ENCODE peak calls at places on chromosomes 11 and 22, in four cellular contexts. P is T-cell, T is caudate nucleus, L is ureter. J is an unnamed sample.

GRCh38 chr11:40514124-40514523 is 945.3 kb downstream of the LRRC4C start:
- DNase-seq in P (no peak), T (no peak), L (no peak), J (no peak)

GRCh38 chr11:73957654-73958361 is 7.0 kb downstream of the DNAJB13 start:
- DNase-seq in P (no peak), T (no peak), L (no peak), J (no peak)

GRCh38 chr11:91489989-91490388 is 734.6 kb upstream of the FAT3 start:
- DNase-seq in P (no peak), T (no peak), L (no peak), J (no peak)

GRCh38 chr11:13207665-13208594 is 69.7 kb upstream of the BMAL1 start:
- DNase-seq in P (no peak), T (no peak), L (no peak), J (peak)

GRCh38 chr11:68643576-68643975 is 40.8 kb upstream of the GAL start:
- DNase-seq in P (no peak), T (no peak), L (no peak), J (no peak)

GRCh38 chr11:65425105-65425970 is 2.7 kb downstream of the NEAT1 start:
- DNase-seq in P (peak), T (no peak), L (no peak), J (no peak)

GRCh38 chr11:125168875-125169537 is 4.5 kb downstream of the PKNOX2 start:
- DNase-seq in P (no peak), T (no peak), L (no peak), J (no peak)

GRCh38 chr11:55895216-55895615 is 12.1 kb downstream of the TRIM51 start:
- DNase-seq in P (no peak), T (no peak), L (no peak), J (no peak)

GRCh38 chr11:107331728-107332127 is 125.9 kb downstream of the CWF19L2 start:
- DNase-seq in P (no peak), T (no peak), L (no peak), J (no peak)

GRCh38 chr11:108568183-108568858 is 25.2 kb downstream of the EXPH5 start:
- DNase-seq in P (no peak), T (no peak), L (no peak), J (no peak)

GRCh38 chr11:200224-201003 is 6.8 kb downstream of the BET1L start:
- DNase-seq in P (no peak), T (no peak), L (no peak), J (no peak)

GRCh38 chr11:68127791-68128681 is 6.8 kb upstream of the CHKA start:
- DNase-seq in P (no peak), T (peak), L (peak), J (peak)

GRCh38 chr22:24550028-24550901 is 4.7 kb downstream of the GUCD1 start:
- DNase-seq in P (no peak), T (no peak), L (no peak), J (no peak)

GRCh38 chr22:32237905-32238304 is 17.2 kb downstream of the SLC5A4 start:
- DNase-seq in P (no peak), T (no peak), L (no peak), J (no peak)

GRCh38 chr22:19873960-19874306 is 19.3 kb upstream of the GNB1L start:
- DNase-seq in P (no peak), T (no peak), L (no peak), J (no peak)

GRCh38 chr22:19492504-19493174 is 12.9 kb downstream of the CDC45 start:
- DNase-seq in P (no peak), T (no peak), L (no peak), J (no peak)

GRCh38 chr11:5922749-5923426 is 19.2 kb upstream of the OR56A3 start:
- DNase-seq in P (no peak), T (no peak), L (no peak), J (no peak)

GRCh38 chr22:36086170-36086490 is 57.5 kb upstream of the RBFOX2 start:
- DNase-seq in P (no peak), T (no peak), L (no peak), J (no peak)

GRCh38 chr11:6667733-6668374 is 12.2 kb upstream of the DCHS1 start:
- DNase-seq in P (no peak), T (no peak), L (no peak), J (no peak)

GRCh38 chr11:19642185-19642591 is 70.4 kb upstream of the NAV2 start:
- DNase-seq in P (no peak), T (no peak), L (no peak), J (no peak)

GRCh38 chr11:47616726-47617416 is 22.7 kb upstream of the C1QTNF4 start:
- DNase-seq in P (no peak), T (peak), L (peak), J (no peak)

GRCh38 chr11:45676522-45677095 is 11.2 kb upstream of the CHST1 start:
- DNase-seq in P (no peak), T (no peak), L (no peak), J (no peak)

GRCh38 chr11:111010391-111011354 is 234.9 kb upstream of the POU2AF2 start:
- DNase-seq in P (no peak), T (no peak), L (no peak), J (no peak)

GRCh38 chr11:126498281-126498680 is 142.8 kb downstream of the ST3GAL4 start:
- DNase-seq in P (no peak), T (no peak), L (no peak), J (no peak)

GRCh38 chr22:50577987-50578775 is at the start of gene CPT1B:
- DNase-seq in P (no peak), T (no peak), L (no peak), J (no peak)

GRCh38 chr22:43077121-43077877 is 11.9 kb downstream of the TTLL1 start:
- DNase-seq in P (no peak), T (no peak), L (no peak), J (peak)

GRCh38 chr11:5684627-5685362 is at the start of gene TRIM5:
- DNase-seq in P (peak), T (peak), L (peak), J (peak)

GRCh38 chr11:69642913-69643632 is 2.1 kb downstream of the CCND1 start:
- DNase-seq in P (peak), T (peak), L (peak), J (peak)

GRCh38 chr11:76761959-76762358 is 21.2 kb upstream of the TSKU start:
- DNase-seq in P (no peak), T (no peak), L (no peak), J (no peak)

GRCh38 chr11:82979824-82980223 is 78.3 kb downstream of the DDIAS start:
- DNase-seq in P (no peak), T (no peak), L (no peak), J (no peak)